ENCODE peak calls at places on chromosomes 12 and 14, in five cellular contexts. V is suprapubic skin, W is mammary epithelial cell, S is AG09319, K is AG04449. H is an unnamed sample.

GRCh38 chr12:55906056-55906455 is 21.6 kb downstream of the PYM1 start:
- DNase-seq in V (no peak), W (peak; percentile 63), S (no peak), K (no peak), H (peak; percentile 46)

GRCh38 chr12:22287776-22288621 is 46.5 kb downstream of the ST8SIA1 start:
- DNase-seq in V (no peak), W (peak; percentile 57), S (no peak), K (no peak), H (peak; percentile 52)

GRCh38 chr12:12903642-12904609 is 12.6 kb downstream of the GPRC5A start:
- DNase-seq in V (no peak), W (no peak), S (no peak), K (no peak), H (no peak)

GRCh38 chr12:90238872-90239271 is 530.2 kb upstream of the ATP2B1 start:
- DNase-seq in V (no peak), W (no peak), S (no peak), K (no peak), H (no peak)

GRCh38 chr14:88323086-88323519 is at the start of gene KCNK10:
- DNase-seq in V (no peak), W (peak; percentile 9), S (no peak), K (no peak), H (no peak)

GRCh38 chr12:99135376-99135775 is 490.3 kb downstream of the APAF1 start:
- DNase-seq in V (no peak), W (no peak), S (no peak), K (no peak), H (no peak)

GRCh38 chr12:102797513-102797912 is 119.5 kb downstream of the PAH start:
- DNase-seq in V (no peak), W (no peak), S (no peak), K (no peak), H (no peak)

GRCh38 chr14:99733551-99734405 is 49.7 kb downstream of the CYP46A1 start:
- DNase-seq in V (peak; percentile 64), W (no peak), S (no peak), K (no peak), H (no peak)

GRCh38 chr14:55908071-55908470 is 210.1 kb upstream of the PELI2 start:
- DNase-seq in V (no peak), W (no peak), S (no peak), K (no peak), H (no peak)

GRCh38 chr12:45010051-45010450 is 40.8 kb downstream of the DBX2 start:
- DNase-seq in V (no peak), W (peak; percentile 3), S (no peak), K (no peak), H (peak; percentile 76)

GRCh38 chr12:26177303-26177702 is 18.1 kb upstream of the SSPN start:
- DNase-seq in V (no peak), W (peak; percentile 66), S (no peak), K (no peak), H (no peak)

GRCh38 chr14:64942531-64943111 is at the start of gene GPX2:
- DNase-seq in V (no peak), W (peak; percentile 66), S (no peak), K (no peak), H (no peak)

GRCh38 chr12:70243510-70244331 is 488 bp downstream of the CNOT2 start:
- DNase-seq in V (peak; percentile 81), W (peak; percentile 58), S (peak; percentile 23), K (no peak), H (peak; percentile 57)

GRCh38 chr12:88577537-88577936 is 2.7 kb downstream of the KITLG start:
- DNase-seq in V (no peak), W (peak; percentile 73), S (no peak), K (no peak), H (no peak)
- TF ChIP-seq CTCF in V (peak; percentile 17), W (peak; percentile 49), S (no peak), K (no peak), H (peak; percentile 36)

DNA sequence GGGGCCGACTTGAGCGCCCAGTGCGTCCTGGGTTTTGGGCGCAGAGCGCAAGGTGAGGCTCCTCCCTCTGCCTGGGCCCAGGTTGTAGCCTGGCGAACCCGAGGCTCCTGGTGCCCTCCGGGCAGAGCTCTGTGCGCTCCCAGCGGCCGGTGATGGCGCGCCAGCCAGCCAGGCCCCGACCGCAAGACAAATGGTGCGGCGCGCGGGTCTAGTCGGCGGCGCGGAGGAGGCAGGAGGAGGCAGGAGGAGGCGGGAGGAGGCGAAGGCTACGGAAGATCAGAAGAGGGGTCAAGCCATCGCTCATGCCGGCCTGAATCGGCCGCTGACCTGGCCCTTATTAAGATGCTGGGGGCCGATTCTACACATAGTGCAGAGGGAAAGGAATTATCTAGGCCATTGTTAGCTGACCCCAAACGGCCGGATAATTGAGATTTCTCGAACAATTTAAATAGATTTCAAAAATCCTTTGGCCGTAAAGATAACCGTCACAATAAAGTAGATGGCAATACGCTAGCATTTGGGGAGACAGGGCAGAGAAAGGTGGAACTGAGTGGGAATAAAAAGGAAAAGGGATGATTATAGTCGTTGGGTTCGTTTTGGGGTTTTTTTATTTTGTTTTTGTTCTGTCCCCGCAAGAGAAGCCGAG is 2.8 kb downstream of the TBX5 start:
- DNase-seq in V (no peak), W (no peak), S (no peak), K (no peak), H (no peak)
- TF ChIP-seq CTCF in V (peak; percentile 17), W (no peak), S (no peak), K (no peak), H (no peak)

GRCh38 chr14:30445852-30446251 is 113.1 kb upstream of the G2E3 start:
- DNase-seq in V (no peak), W (no peak), S (no peak), K (no peak), H (no peak)
- TF ChIP-seq CTCF in V (no peak), W (no peak), S (no peak), K (no peak), H (no peak)

GRCh38 chr12:127685476-127686234 is 581.3 kb upstream of the TMEM132C start:
- DNase-seq in V (no peak), W (no peak), S (no peak), K (no peak), H (no peak)

GRCh38 chr12:127688901-127689428 is 578.0 kb upstream of the TMEM132C start:
- DNase-seq in V (no peak), W (no peak), S (no peak), K (no peak), H (no peak)

DNA sequence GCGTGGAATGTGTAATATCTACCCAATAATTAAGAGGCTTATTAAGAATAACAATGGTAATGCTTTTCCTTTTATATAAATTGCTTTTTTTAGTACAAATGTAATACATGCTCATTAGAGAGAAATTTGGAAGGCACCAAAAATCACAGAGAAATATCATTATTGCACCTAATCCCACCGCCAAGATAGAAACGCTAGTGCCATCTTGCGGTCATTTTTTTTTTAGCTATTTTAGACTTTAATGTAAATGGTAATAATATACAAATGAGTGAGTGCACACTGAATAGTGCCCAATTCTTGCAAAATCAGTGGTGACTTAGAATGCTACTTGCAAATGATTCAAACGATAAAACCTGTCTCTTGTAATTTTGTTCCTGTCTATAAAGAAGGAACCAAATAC is 576.8 kb upstream of the TMEM132C start:
- DNase-seq in V (no peak), W (no peak), S (no peak), K (no peak), H (peak; percentile 16)
- TF ChIP-seq CTCF in V (no peak), W (no peak), S (peak; percentile 6), K (no peak), H (no peak)

DNA sequence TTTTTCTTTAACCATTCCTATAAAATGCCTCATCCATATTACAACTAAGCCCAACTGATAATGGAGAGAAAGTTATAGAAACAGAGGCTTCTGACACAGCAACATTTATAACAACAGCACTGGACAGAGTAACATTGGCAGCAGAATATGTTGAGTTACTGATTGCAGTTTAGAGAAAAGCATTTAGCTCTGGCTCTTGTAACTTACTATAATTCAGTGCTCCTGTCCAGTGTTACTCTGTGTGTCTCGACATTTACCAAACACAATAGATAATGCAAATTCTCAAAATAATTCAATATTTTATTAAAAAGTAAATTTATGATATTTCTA is 356.1 kb downstream of the CEP128 start:
- DNase-seq in V (no peak), W (no peak), S (no peak), K (no peak), H (peak; percentile 45)
- TF ChIP-seq CTCF in V (no peak), W (no peak), S (no peak), K (no peak), H (no peak)

GRCh38 chr12:49091836-49092085 is 2.8 kb downstream of the DHH start:
- DNase-seq in V (no peak), W (no peak), S (no peak), K (no peak), H (no peak)

GRCh38 chr12:49091056-49091835 is 3.4 kb downstream of the DHH start:
- DNase-seq in V (no peak), W (no peak), S (no peak), K (no peak), H (no peak)

GRCh38 chr12:49093746-49094103 is 876 bp downstream of the DHH start:
- DNase-seq in V (no peak), W (no peak), S (no peak), K (no peak), H (no peak)

GRCh38 chr12:49092816-49093406 is 1.7 kb downstream of the DHH start:
- DNase-seq in V (no peak), W (no peak), S (no peak), K (no peak), H (no peak)

DNA sequence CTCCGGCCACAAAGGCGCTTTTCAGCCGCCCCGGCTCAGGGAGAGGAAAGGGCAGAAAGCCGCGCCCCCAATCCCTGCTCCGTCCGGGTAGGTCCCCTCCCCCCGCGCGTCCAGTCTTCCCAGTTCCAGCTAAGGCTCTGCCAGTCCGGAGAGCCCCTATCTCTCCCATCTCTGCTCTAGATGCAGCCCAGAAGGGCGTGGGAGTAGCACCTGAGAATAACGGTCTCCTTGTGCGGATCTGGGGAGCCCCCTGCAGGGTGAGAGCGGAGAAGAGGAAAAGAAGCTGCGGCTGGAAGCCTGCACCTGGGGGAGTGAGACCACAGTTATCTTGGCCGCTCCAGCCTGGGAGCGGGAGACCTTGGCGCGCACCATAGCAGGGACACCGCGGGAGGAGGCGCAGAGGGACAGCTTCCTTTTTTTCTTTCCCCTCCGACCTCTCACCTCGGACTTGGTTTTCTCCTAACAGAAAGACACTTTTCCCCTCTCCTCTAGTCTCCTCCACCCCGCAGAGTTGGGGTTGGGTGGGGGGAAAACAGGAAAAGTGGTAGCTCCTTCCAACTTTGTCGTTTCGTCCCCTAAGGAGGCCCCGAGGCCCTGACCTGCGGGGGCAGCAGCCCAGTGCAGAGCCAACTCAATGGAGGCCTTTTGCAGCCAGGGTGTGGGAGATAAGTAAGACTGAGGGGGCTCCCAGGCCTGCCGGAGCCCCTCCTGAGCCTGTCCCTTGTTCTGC is 2.4 kb downstream of the DHH start:
- DNase-seq in V (no peak), W (peak; percentile 39), S (no peak), K (no peak), H (no peak)
- TF ChIP-seq CTCF in V (peak; percentile 17), W (peak; percentile 29), S (peak; percentile 46), K (peak; percentile 40), H (peak; percentile 57)

DNA sequence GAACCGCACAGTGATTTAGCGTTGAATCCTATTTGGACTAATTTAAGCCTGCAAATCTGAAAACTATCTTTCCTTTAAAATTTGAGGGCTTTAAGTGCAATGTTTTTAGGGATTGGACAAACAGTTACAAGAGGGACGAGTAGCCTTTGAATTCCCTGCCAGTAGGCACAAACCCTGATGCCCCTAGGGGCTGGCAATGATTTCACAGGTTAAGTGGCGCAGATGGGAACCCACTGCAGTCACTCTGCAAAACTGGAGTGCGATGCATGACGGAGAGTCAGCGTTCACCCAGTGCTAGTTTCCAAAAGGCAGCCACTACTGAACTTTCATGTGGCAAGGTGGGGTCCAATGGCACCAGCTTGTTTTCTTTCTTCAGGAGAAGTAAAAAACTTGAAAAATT is 99.4 kb upstream of the FRMD6 start:
- DNase-seq in V (no peak), W (no peak), S (no peak), K (no peak), H (no peak)
- TF ChIP-seq CTCF in V (no peak), W (peak; percentile 15), S (peak; percentile 1), K (no peak), H (peak; percentile 8)